ENCODE peak calls at places on chromosomes 7 and 10, in six cellular contexts. H, E, N, X, T and D are unnamed samples.
A peak's percentile ranks its signal among the peaks of the same experiment; 100 is the strongest.

GRCh38 chr10:128087884-128088695 is 38.1 kb downstream of the MKI67 start:
- DNase-seq in H (no peak), E (no peak), N (no peak), X (peak; percentile 18), T (peak; percentile 52), D (no peak)

GRCh38 chr7:22664988-22665798 is 61.8 kb upstream of the IL6 start:
- DNase-seq in H (no peak), E (no peak), N (no peak), X (no peak), T (no peak), D (no peak)

GRCh38 chr7:30977896-30978564 is 14.3 kb downstream of the GHRHR start:
- DNase-seq in H (peak; percentile 52), E (peak; percentile 40), N (peak; percentile 26), X (peak; percentile 32), T (peak; percentile 68), D (no peak)

GRCh38 chr7:55024776-55025175 is 6.0 kb downstream of the EGFR start:
- DNase-seq in H (no peak), E (no peak), N (no peak), X (no peak), T (no peak), D (no peak)

GRCh38 chr10:118238573-118239240 is 103.4 kb downstream of the FAM204A start:
- DNase-seq in H (no peak), E (peak; percentile 25), N (no peak), X (no peak), T (no peak), D (peak; percentile 15)

GRCh38 chr10:29472268-29473086 is 162.3 kb downstream of the SVIL start:
- DNase-seq in H (no peak), E (no peak), N (no peak), X (no peak), T (peak; percentile 67), D (no peak)

GRCh38 chr7:6266699-6267098 is 5.7 kb downstream of the CYTH3 start:
- DNase-seq in H (no peak), E (no peak), N (no peak), X (no peak), T (no peak), D (no peak)

GRCh38 chr7:3282457-3282856 is 18.6 kb upstream of the SDK1 start:
- DNase-seq in H (peak; percentile 52), E (peak; percentile 34), N (no peak), X (no peak), T (no peak), D (no peak)

GRCh38 chr7:17139081-17139480 is 159.4 kb upstream of the AHR start:
- DNase-seq in H (no peak), E (no peak), N (no peak), X (no peak), T (no peak), D (no peak)

GRCh38 chr7:101099969-101100781 is 14.9 kb downstream of the TRIM56 start:
- DNase-seq in H (peak; percentile 92), E (peak; percentile 99), N (peak; percentile 97), X (peak; percentile 88), T (peak; percentile 99), D (peak; percentile 86)

GRCh38 chr10:3186365-3186764 is 13.8 kb upstream of the PITRM1 start:
- DNase-seq in H (no peak), E (no peak), N (no peak), X (no peak), T (no peak), D (no peak)

GRCh38 chr7:69564454-69565417 is 33.5 kb upstream of the AUTS2 start:
- DNase-seq in H (peak; percentile 29), E (peak; percentile 62), N (peak; percentile 1), X (peak; percentile 2), T (no peak), D (no peak)

GRCh38 chr7:2668401-2668800 is 19.6 kb upstream of the AMZ1 start:
- DNase-seq in H (no peak), E (no peak), N (no peak), X (no peak), T (no peak), D (peak; percentile 83)

GRCh38 chr10:8122970-8123369 is 68.5 kb downstream of the GATA3 start:
- DNase-seq in H (no peak), E (no peak), N (no peak), X (no peak), T (no peak), D (no peak)

GRCh38 chr10:94639902-94640301 is 43.6 kb upstream of the CYP2C18 start:
- DNase-seq in H (no peak), E (no peak), N (no peak), X (no peak), T (no peak), D (no peak)

GRCh38 chr7:53446170-53446569 is 410.7 kb downstream of the POM121L12 start:
- DNase-seq in H (no peak), E (no peak), N (no peak), X (no peak), T (no peak), D (no peak)

GRCh38 chr7:157670490-157671357 is 333.9 kb downstream of the DNAJB6 start:
- DNase-seq in H (no peak), E (no peak), N (no peak), X (no peak), T (no peak), D (peak; percentile 65)

GRCh38 chr7:29485376-29486190 is 78.1 kb upstream of the PRR15 start:
- DNase-seq in H (no peak), E (no peak), N (no peak), X (peak; percentile 77), T (no peak), D (no peak)

GRCh38 chr10:25226775-25227682 is 52.2 kb downstream of the GPR158 start:
- DNase-seq in H (peak; percentile 24), E (peak; percentile 35), N (peak; percentile 42), X (peak; percentile 21), T (no peak), D (peak; percentile 1)

GRCh38 chr10:58465641-58466040 is 47.0 kb upstream of the BICC1 start:
- DNase-seq in H (no peak), E (no peak), N (no peak), X (no peak), T (no peak), D (no peak)

GRCh38 chr7:84669177-84669732 is 474.7 kb upstream of the SEMA3A start:
- DNase-seq in H (no peak), E (no peak), N (peak; percentile 86), X (no peak), T (no peak), D (no peak)

GRCh38 chr10:44859546-44860285 is 51.4 kb upstream of the TMEM72 start:
- DNase-seq in H (no peak), E (no peak), N (no peak), X (no peak), T (peak; percentile 67), D (no peak)

GRCh38 chr7:158430308-158431034 is 157.2 kb downstream of the PTPRN2 start:
- DNase-seq in H (no peak), E (no peak), N (no peak), X (no peak), T (peak; percentile 84), D (no peak)

GRCh38 chr10:97518601-97519043 is 19.9 kb downstream of the UBTD1 start:
- DNase-seq in H (no peak), E (no peak), N (peak; percentile 64), X (no peak), T (no peak), D (no peak)

GRCh38 chr10:6416892-6417512 is 163.1 kb downstream of the PRKCQ start:
- DNase-seq in H (no peak), E (no peak), N (peak; percentile 71), X (peak; percentile 35), T (no peak), D (peak; percentile 20)

GRCh38 chr7:132739271-132739955 is 163.1 kb upstream of the PLXNA4 start:
- DNase-seq in H (peak; percentile 45), E (peak; percentile 63), N (no peak), X (no peak), T (no peak), D (peak; percentile 33)

GRCh38 chr7:40329601-40330153 is 194.9 kb downstream of the SUGCT start:
- DNase-seq in H (no peak), E (no peak), N (peak; percentile 72), X (peak; percentile 52), T (no peak), D (peak; percentile 47)

GRCh38 chr10:132537713-132538020 is at the start of gene INPP5A:
- DNase-seq in H (no peak), E (no peak), N (no peak), X (no peak), T (no peak), D (no peak)
- TF ChIP-seq POLR2A in H (peak; percentile 68), E (peak; percentile 83), N (peak; percentile 64), X (peak; percentile 71), T (no peak), D (peak; percentile 68)

GRCh38 chr10:71963351-71963755 is 842 bp upstream of the CHST3 start:
- DNase-seq in H (peak; percentile 68), E (no peak), N (no peak), X (no peak), T (peak; percentile 91), D (no peak)
- TF ChIP-seq POLR2A in H (no peak), E (no peak), N (no peak), X (no peak), T (no peak), D (no peak)

GRCh38 chr7:129168219-129168991 is 20.0 kb upstream of the SMO start:
- DNase-seq in H (no peak), E (no peak), N (no peak), X (no peak), T (no peak), D (no peak)
- TF ChIP-seq POLR2A in H (no peak), E (no peak), N (no peak), X (no peak), T (no peak), D (no peak)

GRCh38 chr7:135150072-135150782 is 2.4 kb downstream of the TMEM140 start:
- DNase-seq in H (no peak), E (peak; percentile 36), N (no peak), X (no peak), T (no peak), D (no peak)

GRCh38 chr7:135147341-135147898 is 452 bp upstream of the TMEM140 start:
- DNase-seq in H (no peak), E (peak; percentile 39), N (peak; percentile 78), X (no peak), T (no peak), D (no peak)

GRCh38 chr7:135143874-135144668 is 3.8 kb upstream of the TMEM140 start:
- DNase-seq in H (no peak), E (peak; percentile 51), N (peak; percentile 96), X (no peak), T (no peak), D (no peak)

GRCh38 chr7:135151162-135151932 is 3.5 kb downstream of the TMEM140 start:
- DNase-seq in H (no peak), E (peak; percentile 24), N (peak; percentile 57), X (no peak), T (no peak), D (no peak)

DNA sequence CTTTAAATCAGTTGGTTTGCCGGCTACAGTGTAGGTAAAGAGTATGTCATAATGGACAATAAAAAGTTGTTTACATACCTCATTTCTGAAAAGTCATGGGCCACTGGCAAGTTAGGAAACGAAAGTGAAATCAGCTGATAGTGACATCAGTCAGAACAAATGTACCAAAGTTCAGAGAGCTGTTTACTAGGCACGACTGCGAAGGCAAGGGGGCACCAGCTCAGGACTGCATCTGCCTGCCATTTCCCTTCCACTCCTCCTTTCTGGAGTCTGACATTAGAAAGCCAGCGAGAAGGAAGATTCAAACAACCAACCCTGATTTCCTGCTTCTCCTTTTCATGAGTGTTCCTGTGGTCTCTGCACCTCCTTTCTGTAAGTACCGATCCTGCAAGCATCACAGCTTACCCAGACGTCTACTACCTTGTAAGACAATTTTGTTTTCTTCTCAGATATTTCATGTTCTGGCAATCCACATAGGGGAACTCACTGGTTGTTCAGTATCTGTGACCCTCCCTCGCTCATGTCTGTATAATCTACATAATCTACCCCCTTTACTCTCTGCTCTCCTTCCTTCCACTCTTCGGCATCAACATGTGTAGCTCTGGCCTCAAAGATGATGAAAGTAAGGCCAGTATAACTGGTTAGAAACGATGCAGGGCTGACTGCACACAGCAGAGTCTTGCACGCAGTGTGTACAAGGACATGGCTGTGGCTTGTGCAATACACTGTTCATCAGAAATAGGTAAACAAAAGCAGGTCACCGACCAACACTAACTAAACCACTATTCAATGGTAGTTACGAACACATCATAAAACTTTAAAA is at the start of gene TMEM140:
- DNase-seq in H (no peak), E (peak; percentile 56), N (peak; percentile 92), X (peak; percentile 94), T (no peak), D (no peak)
- TF ChIP-seq POLR2A in H (no peak), E (peak; percentile 75), N (no peak), X (peak; percentile 62), T (peak; percentile 14), D (no peak)